ENCODE peak calls at places on chromosomes 16 and 17, in four cellular contexts. One of them, this sample, is unnamed.

GRCh38 chr16:79021991-79022390 is 578.5 kb downstream of the MAF start:
- DNase-seq in mucosa of gallbladder: no peak
- DNase-seq in stimulated activated CD8-positive, alpha-beta memory T cell treated with anti-CD3 and anti-CD28 coated beads, Interleukin-4, amount 100 ng/mL, for 1 hour: no peak
- DNase-seq in psoas muscle: no peak
- DNase-seq in this sample: no peak

GRCh38 chr17:67281053-67281452 is 36.1 kb upstream of the HELZ start:
- DNase-seq in psoas muscle: no peak
- DNase-seq in stimulated activated CD8-positive, alpha-beta memory T cell treated with anti-CD3 and anti-CD28 coated beads, Interleukin-4, amount 100 ng/mL, for 1 hour: no peak
- DNase-seq in mucosa of gallbladder: no peak
- DNase-seq in this sample: no peak

GRCh38 chr17:18025596-18026407 is 13.2 kb downstream of the ATPAF2 start:
- DNase-seq in stimulated activated CD8-positive, alpha-beta memory T cell treated with anti-CD3 and anti-CD28 coated beads, Interleukin-4, amount 100 ng/mL, for 1 hour: no peak
- DNase-seq in mucosa of gallbladder: no peak
- DNase-seq in psoas muscle: no peak
- DNase-seq in this sample: no peak

GRCh38 chr17:50471009-50471905 is 2.6 kb upstream of the CHAD start:
- DNase-seq in stimulated activated CD8-positive, alpha-beta memory T cell treated with anti-CD3 and anti-CD28 coated beads, Interleukin-4, amount 100 ng/mL, for 1 hour: no peak
- DNase-seq in mucosa of gallbladder: no peak
- DNase-seq in psoas muscle: no peak
- DNase-seq in this sample: no peak

GRCh38 chr17:59769891-59770290 is 62.4 kb downstream of the VMP1 start:
- DNase-seq in stimulated activated CD8-positive, alpha-beta memory T cell treated with anti-CD3 and anti-CD28 coated beads, Interleukin-4, amount 100 ng/mL, for 1 hour: no peak
- DNase-seq in mucosa of gallbladder: no peak
- DNase-seq in psoas muscle: no peak
- DNase-seq in this sample: no peak

GRCh38 chr17:63524051-63524450 is 893 bp downstream of the KCNH6 start:
- DNase-seq in psoas muscle: no peak
- DNase-seq in stimulated activated CD8-positive, alpha-beta memory T cell treated with anti-CD3 and anti-CD28 coated beads, Interleukin-4, amount 100 ng/mL, for 1 hour: no peak
- DNase-seq in mucosa of gallbladder: no peak
- DNase-seq in this sample: no peak

GRCh38 chr17:41793749-41794602 is 7.5 kb upstream of the JUP start:
- DNase-seq in psoas muscle: no peak
- DNase-seq in stimulated activated CD8-positive, alpha-beta memory T cell treated with anti-CD3 and anti-CD28 coated beads, Interleukin-4, amount 100 ng/mL, for 1 hour: no peak
- DNase-seq in mucosa of gallbladder: no peak
- DNase-seq in this sample: no peak

GRCh38 chr17:51585514-51586104 is 325.3 kb downstream of the UTP18 start:
- DNase-seq in mucosa of gallbladder: peak
- DNase-seq in psoas muscle: no peak
- DNase-seq in stimulated activated CD8-positive, alpha-beta memory T cell treated with anti-CD3 and anti-CD28 coated beads, Interleukin-4, amount 100 ng/mL, for 1 hour: no peak
- DNase-seq in this sample: peak

GRCh38 chr17:49971848-49972485 is 3.0 kb downstream of the DLX4 start:
- DNase-seq in mucosa of gallbladder: no peak
- DNase-seq in psoas muscle: no peak
- DNase-seq in stimulated activated CD8-positive, alpha-beta memory T cell treated with anti-CD3 and anti-CD28 coated beads, Interleukin-4, amount 100 ng/mL, for 1 hour: no peak
- DNase-seq in this sample: no peak

GRCh38 chr16:86466695-86467406 is 43.5 kb upstream of the FOXF1 start:
- DNase-seq in stimulated activated CD8-positive, alpha-beta memory T cell treated with anti-CD3 and anti-CD28 coated beads, Interleukin-4, amount 100 ng/mL, for 1 hour: no peak
- DNase-seq in psoas muscle: no peak
- DNase-seq in mucosa of gallbladder: peak
- DNase-seq in this sample: no peak

GRCh38 chr17:3913531-3914318 is 2.5 kb downstream of the P2RX1 start:
- DNase-seq in stimulated activated CD8-positive, alpha-beta memory T cell treated with anti-CD3 and anti-CD28 coated beads, Interleukin-4, amount 100 ng/mL, for 1 hour: peak
- DNase-seq in psoas muscle: peak
- DNase-seq in mucosa of gallbladder: peak
- DNase-seq in this sample: peak

GRCh38 chr16:67883872-67884261 is 818 bp upstream of the NRN1L start:
- DNase-seq in mucosa of gallbladder: peak
- DNase-seq in stimulated activated CD8-positive, alpha-beta memory T cell treated with anti-CD3 and anti-CD28 coated beads, Interleukin-4, amount 100 ng/mL, for 1 hour: peak
- DNase-seq in psoas muscle: peak
- DNase-seq in this sample: no peak

GRCh38 chr16:13829712-13830304 is 90.1 kb upstream of the ERCC4 start:
- DNase-seq in mucosa of gallbladder: no peak
- DNase-seq in psoas muscle: no peak
- DNase-seq in stimulated activated CD8-positive, alpha-beta memory T cell treated with anti-CD3 and anti-CD28 coated beads, Interleukin-4, amount 100 ng/mL, for 1 hour: no peak
- DNase-seq in this sample: no peak

GRCh38 chr17:59074494-59074893 is 32.2 kb downstream of the TRIM37 start:
- DNase-seq in psoas muscle: no peak
- DNase-seq in stimulated activated CD8-positive, alpha-beta memory T cell treated with anti-CD3 and anti-CD28 coated beads, Interleukin-4, amount 100 ng/mL, for 1 hour: no peak
- DNase-seq in mucosa of gallbladder: no peak
- DNase-seq in this sample: no peak

GRCh38 chr16:85350973-85351372 is 238.7 kb upstream of the CIBAR2 start:
- DNase-seq in stimulated activated CD8-positive, alpha-beta memory T cell treated with anti-CD3 and anti-CD28 coated beads, Interleukin-4, amount 100 ng/mL, for 1 hour: no peak
- DNase-seq in psoas muscle: peak
- DNase-seq in mucosa of gallbladder: peak
- DNase-seq in this sample: peak

GRCh38 chr16:79062336-79062735 is 538.2 kb downstream of the MAF start:
- DNase-seq in mucosa of gallbladder: no peak
- DNase-seq in psoas muscle: no peak
- DNase-seq in stimulated activated CD8-positive, alpha-beta memory T cell treated with anti-CD3 and anti-CD28 coated beads, Interleukin-4, amount 100 ng/mL, for 1 hour: no peak
- DNase-seq in this sample: no peak

GRCh38 chr17:50129303-50129945 is 536 bp downstream of the SAMD14 start:
- DNase-seq in psoas muscle: no peak
- DNase-seq in stimulated activated CD8-positive, alpha-beta memory T cell treated with anti-CD3 and anti-CD28 coated beads, Interleukin-4, amount 100 ng/mL, for 1 hour: no peak
- DNase-seq in mucosa of gallbladder: no peak
- DNase-seq in this sample: peak

GRCh38 chr17:72397687-72398086 is 276.9 kb downstream of the SOX9 start:
- DNase-seq in mucosa of gallbladder: no peak
- DNase-seq in psoas muscle: no peak
- DNase-seq in stimulated activated CD8-positive, alpha-beta memory T cell treated with anti-CD3 and anti-CD28 coated beads, Interleukin-4, amount 100 ng/mL, for 1 hour: no peak
- DNase-seq in this sample: no peak

GRCh38 chr17:47119746-47120520 is 69.2 kb downstream of the CDC27 start:
- DNase-seq in stimulated activated CD8-positive, alpha-beta memory T cell treated with anti-CD3 and anti-CD28 coated beads, Interleukin-4, amount 100 ng/mL, for 1 hour: no peak
- DNase-seq in psoas muscle: no peak
- DNase-seq in mucosa of gallbladder: no peak
- DNase-seq in this sample: no peak

GRCh38 chr16:14505846-14506245 is 124.2 kb downstream of the PARN start:
- DNase-seq in stimulated activated CD8-positive, alpha-beta memory T cell treated with anti-CD3 and anti-CD28 coated beads, Interleukin-4, amount 100 ng/mL, for 1 hour: no peak
- DNase-seq in mucosa of gallbladder: no peak
- DNase-seq in psoas muscle: no peak
- DNase-seq in this sample: no peak

GRCh38 chr17:66426397-66427033 is 124.1 kb downstream of the PRKCA start:
- DNase-seq in mucosa of gallbladder: no peak
- DNase-seq in stimulated activated CD8-positive, alpha-beta memory T cell treated with anti-CD3 and anti-CD28 coated beads, Interleukin-4, amount 100 ng/mL, for 1 hour: peak
- DNase-seq in psoas muscle: no peak
- DNase-seq in this sample: no peak

GRCh38 chr17:28494445-28495188 is 11.5 kb upstream of the FOXN1 start:
- DNase-seq in psoas muscle: peak
- DNase-seq in mucosa of gallbladder: peak
- DNase-seq in stimulated activated CD8-positive, alpha-beta memory T cell treated with anti-CD3 and anti-CD28 coated beads, Interleukin-4, amount 100 ng/mL, for 1 hour: peak
- DNase-seq in this sample: peak

GRCh38 chr17:77306048-77306789 is 165.4 kb downstream of the SEC14L1 start:
- DNase-seq in stimulated activated CD8-positive, alpha-beta memory T cell treated with anti-CD3 and anti-CD28 coated beads, Interleukin-4, amount 100 ng/mL, for 1 hour: no peak
- DNase-seq in psoas muscle: no peak
- DNase-seq in mucosa of gallbladder: no peak
- DNase-seq in this sample: no peak

GRCh38 chr17:31815212-31815611 is 43.8 kb downstream of the COPRS start:
- DNase-seq in mucosa of gallbladder: no peak
- DNase-seq in stimulated activated CD8-positive, alpha-beta memory T cell treated with anti-CD3 and anti-CD28 coated beads, Interleukin-4, amount 100 ng/mL, for 1 hour: no peak
- DNase-seq in psoas muscle: no peak
- DNase-seq in this sample: no peak

GRCh38 chr16:22004321-22004720 is 3.4 kb upstream of the PDZD9 start:
- DNase-seq in stimulated activated CD8-positive, alpha-beta memory T cell treated with anti-CD3 and anti-CD28 coated beads, Interleukin-4, amount 100 ng/mL, for 1 hour: no peak
- DNase-seq in mucosa of gallbladder: no peak
- DNase-seq in psoas muscle: no peak
- DNase-seq in this sample: no peak

GRCh38 chr17:10725262-10725661 is 4.6 kb downstream of the TMEM220 start:
- DNase-seq in mucosa of gallbladder: peak
- DNase-seq in psoas muscle: no peak
- DNase-seq in stimulated activated CD8-positive, alpha-beta memory T cell treated with anti-CD3 and anti-CD28 coated beads, Interleukin-4, amount 100 ng/mL, for 1 hour: no peak
- DNase-seq in this sample: no peak

GRCh38 chr17:5069724-5070123 is 8.5 kb upstream of the ZFP3 start:
- DNase-seq in stimulated activated CD8-positive, alpha-beta memory T cell treated with anti-CD3 and anti-CD28 coated beads, Interleukin-4, amount 100 ng/mL, for 1 hour: no peak
- DNase-seq in psoas muscle: no peak
- DNase-seq in mucosa of gallbladder: no peak
- DNase-seq in this sample: no peak

GRCh38 chr17:82917656-82918345 is 78.0 kb upstream of the ZNF750 start:
- DNase-seq in mucosa of gallbladder: no peak
- DNase-seq in stimulated activated CD8-positive, alpha-beta memory T cell treated with anti-CD3 and anti-CD28 coated beads, Interleukin-4, amount 100 ng/mL, for 1 hour: peak
- DNase-seq in psoas muscle: no peak
- DNase-seq in this sample: no peak

GRCh38 chr16:86975445-86975844 is 341.7 kb downstream of the C16orf95 start:
- DNase-seq in stimulated activated CD8-positive, alpha-beta memory T cell treated with anti-CD3 and anti-CD28 coated beads, Interleukin-4, amount 100 ng/mL, for 1 hour: no peak
- DNase-seq in psoas muscle: no peak
- DNase-seq in mucosa of gallbladder: no peak
- DNase-seq in this sample: no peak

GRCh38 chr16:79050063-79050462 is 550.5 kb downstream of the MAF start:
- DNase-seq in psoas muscle: no peak
- DNase-seq in mucosa of gallbladder: no peak
- DNase-seq in stimulated activated CD8-positive, alpha-beta memory T cell treated with anti-CD3 and anti-CD28 coated beads, Interleukin-4, amount 100 ng/mL, for 1 hour: no peak
- DNase-seq in this sample: no peak

GRCh38 chr16:4544483-4544882 is 5.9 kb upstream of the CDIP1 start:
- DNase-seq in psoas muscle: no peak
- DNase-seq in mucosa of gallbladder: no peak
- DNase-seq in stimulated activated CD8-positive, alpha-beta memory T cell treated with anti-CD3 and anti-CD28 coated beads, Interleukin-4, amount 100 ng/mL, for 1 hour: no peak
- DNase-seq in this sample: no peak

GRCh38 chr16:89576173-89577054 is 856 bp downstream of the CPNE7 start:
- DNase-seq in mucosa of gallbladder: no peak
- DNase-seq in stimulated activated CD8-positive, alpha-beta memory T cell treated with anti-CD3 and anti-CD28 coated beads, Interleukin-4, amount 100 ng/mL, for 1 hour: no peak
- DNase-seq in psoas muscle: peak
- DNase-seq in this sample: no peak

This sample was measured in pancreas.